ENCODE peak calls at places on chromosomes 4 and X, in seven cellular contexts. One of them, this sample, is unnamed.

GRCh38 chrX:2676794-2677675 is 14.1 kb upstream of the CD99 start:
- DNase-seq in heart right ventricle: no peak
- DNase-seq in CD4-positive, alpha-beta memory T cell: no peak
- DNase-seq in psoas muscle: no peak
- DNase-seq in aorta: no peak
- DNase-seq in uterus: no peak
- DNase-seq in PC-3: peak
- DNase-seq in this sample: no peak

GRCh38 chr4:37762294-37763163 is 64.0 kb upstream of the PGM2 start:
- DNase-seq in uterus: no peak
- DNase-seq in PC-3: peak
- DNase-seq in aorta: no peak
- DNase-seq in CD4-positive, alpha-beta memory T cell: no peak
- DNase-seq in heart right ventricle: no peak
- DNase-seq in psoas muscle: no peak
- DNase-seq in this sample: no peak

GRCh38 chr4:33411182-33411581 is 2691.0 kb downstream of the PCDH7 start:
- DNase-seq in PC-3: peak
- DNase-seq in aorta: no peak
- DNase-seq in CD4-positive, alpha-beta memory T cell: no peak
- DNase-seq in uterus: no peak
- DNase-seq in psoas muscle: no peak
- DNase-seq in heart right ventricle: no peak
- DNase-seq in this sample: no peak

GRCh38 chrX:46770817-46771163 is 11.9 kb upstream of the SLC9A7 start:
- DNase-seq in CD4-positive, alpha-beta memory T cell: no peak
- DNase-seq in psoas muscle: no peak
- DNase-seq in uterus: no peak
- DNase-seq in heart right ventricle: no peak
- DNase-seq in aorta: no peak
- DNase-seq in PC-3: peak
- DNase-seq in this sample: no peak

GRCh38 chr4:127930175-127930574 is 34.8 kb downstream of the MFSD8 start:
- DNase-seq in aorta: no peak
- DNase-seq in uterus: no peak
- DNase-seq in PC-3: no peak
- DNase-seq in psoas muscle: no peak
- DNase-seq in heart right ventricle: no peak
- DNase-seq in CD4-positive, alpha-beta memory T cell: no peak
- DNase-seq in this sample: no peak

GRCh38 chr4:173538148-173538902 is 8.3 kb upstream of the HAND2 start:
- DNase-seq in aorta: peak
- DNase-seq in PC-3: no peak
- DNase-seq in psoas muscle: no peak
- DNase-seq in heart right ventricle: peak
- DNase-seq in uterus: peak
- DNase-seq in CD4-positive, alpha-beta memory T cell: no peak
- DNase-seq in this sample: peak

GRCh38 chr4:111045992-111046391 is 423.1 kb upstream of the PITX2 start:
- DNase-seq in CD4-positive, alpha-beta memory T cell: no peak
- DNase-seq in uterus: no peak
- DNase-seq in psoas muscle: no peak
- DNase-seq in aorta: no peak
- DNase-seq in heart right ventricle: no peak
- DNase-seq in PC-3: no peak
- DNase-seq in this sample: no peak

GRCh38 chr4:120809518-120809917 is 113.0 kb downstream of the PRDM5 start:
- DNase-seq in PC-3: no peak
- DNase-seq in uterus: no peak
- DNase-seq in aorta: no peak
- DNase-seq in CD4-positive, alpha-beta memory T cell: no peak
- DNase-seq in heart right ventricle: no peak
- DNase-seq in psoas muscle: no peak
- DNase-seq in this sample: no peak

GRCh38 chr4:38319456-38320348 is 344.3 kb upstream of the KLF3 start:
- DNase-seq in aorta: peak
- DNase-seq in PC-3: peak
- DNase-seq in uterus: peak
- DNase-seq in CD4-positive, alpha-beta memory T cell: peak
- DNase-seq in heart right ventricle: peak
- DNase-seq in psoas muscle: peak
- DNase-seq in this sample: peak

GRCh38 chrX:149040873-149041535 is 464.1 kb downstream of the IDS start:
- DNase-seq in psoas muscle: no peak
- DNase-seq in CD4-positive, alpha-beta memory T cell: no peak
- DNase-seq in uterus: no peak
- DNase-seq in PC-3: peak
- DNase-seq in heart right ventricle: no peak
- DNase-seq in aorta: no peak
- DNase-seq in this sample: no peak

GRCh38 chrX:39678914-39679313 is 418.8 kb downstream of the BCOR start:
- DNase-seq in psoas muscle: no peak
- DNase-seq in heart right ventricle: no peak
- DNase-seq in CD4-positive, alpha-beta memory T cell: no peak
- DNase-seq in aorta: no peak
- DNase-seq in PC-3: no peak
- DNase-seq in uterus: no peak
- DNase-seq in this sample: no peak

GRCh38 chr4:13860126-13860525 is 232.6 kb upstream of the BOD1L1 start:
- DNase-seq in psoas muscle: no peak
- DNase-seq in aorta: no peak
- DNase-seq in CD4-positive, alpha-beta memory T cell: no peak
- DNase-seq in PC-3: peak
- DNase-seq in heart right ventricle: no peak
- DNase-seq in uterus: no peak
- DNase-seq in this sample: no peak

GRCh38 chr4:113733685-113734084 is 27.9 kb downstream of the CAMK2D start:
- DNase-seq in uterus: no peak
- DNase-seq in PC-3: no peak
- DNase-seq in CD4-positive, alpha-beta memory T cell: no peak
- DNase-seq in heart right ventricle: no peak
- DNase-seq in psoas muscle: no peak
- DNase-seq in aorta: no peak
- DNase-seq in this sample: no peak

GRCh38 chr4:185778307-185778706 is 33.7 kb downstream of the SORBS2 start:
- DNase-seq in heart right ventricle: no peak
- DNase-seq in PC-3: peak
- DNase-seq in uterus: no peak
- DNase-seq in CD4-positive, alpha-beta memory T cell: no peak
- DNase-seq in psoas muscle: no peak
- DNase-seq in aorta: no peak
- DNase-seq in this sample: no peak

GRCh38 chrX:31071725-31072124 is at the start of gene FTHL17:
- DNase-seq in psoas muscle: no peak
- DNase-seq in aorta: no peak
- DNase-seq in PC-3: no peak
- DNase-seq in heart right ventricle: no peak
- DNase-seq in uterus: no peak
- DNase-seq in CD4-positive, alpha-beta memory T cell: no peak
- DNase-seq in this sample: no peak

GRCh38 chr4:67877086-67877485 is 6.7 kb downstream of the TMPRSS11D start:
- DNase-seq in uterus: no peak
- DNase-seq in heart right ventricle: no peak
- DNase-seq in psoas muscle: no peak
- DNase-seq in CD4-positive, alpha-beta memory T cell: no peak
- DNase-seq in PC-3: no peak
- DNase-seq in aorta: no peak
- DNase-seq in this sample: no peak

DNA sequence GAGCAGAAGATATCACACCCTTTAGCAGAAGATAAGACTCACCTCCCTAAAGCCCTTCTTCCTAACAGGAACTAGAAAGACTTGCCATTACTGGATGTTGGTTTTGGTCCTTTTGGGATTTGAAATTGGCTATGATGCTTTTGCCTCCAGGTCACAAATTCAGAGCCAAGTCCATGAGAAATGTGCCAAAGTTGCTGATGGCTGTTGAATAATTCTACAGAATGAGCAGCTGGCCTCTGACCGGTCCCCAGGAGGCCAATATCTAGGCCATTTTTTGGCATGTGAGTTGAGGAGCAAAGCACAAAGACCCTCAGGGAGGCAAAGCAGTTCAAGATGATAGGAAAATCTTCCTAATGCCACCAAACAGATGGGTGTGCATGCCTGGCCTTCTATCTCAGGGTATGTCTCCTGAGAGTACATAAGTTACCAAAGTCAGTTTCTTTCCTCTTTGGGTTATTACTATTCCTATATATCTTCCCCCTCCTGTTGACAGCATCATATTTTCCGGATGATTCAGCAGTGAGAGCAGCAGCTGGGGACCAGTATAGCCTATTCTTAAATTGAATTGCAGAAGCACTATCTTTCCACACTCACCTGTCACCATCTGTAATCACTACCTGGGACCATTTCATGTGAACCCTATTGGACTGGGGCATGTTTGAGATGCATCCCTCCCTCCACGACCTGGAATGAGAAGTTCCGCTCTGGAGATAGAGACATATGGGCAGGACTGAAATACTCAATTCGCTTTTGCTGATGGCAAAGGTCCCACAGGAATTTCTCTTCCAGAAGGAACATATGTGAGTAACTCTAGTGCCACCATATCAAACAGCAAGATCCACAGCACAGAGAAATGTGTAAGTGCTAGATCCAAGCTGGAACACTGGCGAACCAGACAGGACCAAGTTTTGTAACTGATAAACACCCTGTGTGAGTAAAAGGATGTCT is 44.2 kb downstream of the SEL1L3 start:
- DNase-seq in uterus: no peak
- DNase-seq in aorta: no peak
- DNase-seq in psoas muscle: no peak
- DNase-seq in CD4-positive, alpha-beta memory T cell: no peak
- DNase-seq in PC-3: peak
- DNase-seq in heart right ventricle: no peak
- DNase-seq in this sample: no peak
- H3K27ac ChIP-seq in uterus: no peak
- H3K27ac ChIP-seq in aorta: no peak
- H3K27ac ChIP-seq in psoas muscle: no peak
- H3K27ac ChIP-seq in CD4-positive, alpha-beta memory T cell: no peak
- H3K27ac ChIP-seq in PC-3: peak
- H3K27ac ChIP-seq in heart right ventricle: no peak
- H3K27ac ChIP-seq in this sample: no peak

GRCh38 chr4:152010680-152011079 is 249.9 kb upstream of the GATB start:
- DNase-seq in psoas muscle: no peak
- DNase-seq in aorta: no peak
- DNase-seq in heart right ventricle: no peak
- DNase-seq in PC-3: peak
- DNase-seq in uterus: no peak
- DNase-seq in CD4-positive, alpha-beta memory T cell: peak
- DNase-seq in this sample: no peak

GRCh38 chr4:152011469-152011868 is 250.7 kb upstream of the GATB start:
- DNase-seq in PC-3: peak
- DNase-seq in CD4-positive, alpha-beta memory T cell: no peak
- DNase-seq in heart right ventricle: no peak
- DNase-seq in psoas muscle: no peak
- DNase-seq in uterus: no peak
- DNase-seq in aorta: no peak
- DNase-seq in this sample: no peak

GRCh38 chr4:152015597-152016324 is 255.0 kb upstream of the GATB start:
- DNase-seq in PC-3: no peak
- DNase-seq in CD4-positive, alpha-beta memory T cell: no peak
- DNase-seq in uterus: no peak
- DNase-seq in heart right ventricle: no peak
- DNase-seq in aorta: no peak
- DNase-seq in psoas muscle: no peak
- DNase-seq in this sample: no peak

GRCh38 chr4:152016325-152016665 is 255.5 kb upstream of the GATB start:
- DNase-seq in uterus: no peak
- DNase-seq in PC-3: no peak
- DNase-seq in heart right ventricle: no peak
- DNase-seq in psoas muscle: no peak
- DNase-seq in CD4-positive, alpha-beta memory T cell: no peak
- DNase-seq in aorta: no peak
- DNase-seq in this sample: no peak

DNA sequence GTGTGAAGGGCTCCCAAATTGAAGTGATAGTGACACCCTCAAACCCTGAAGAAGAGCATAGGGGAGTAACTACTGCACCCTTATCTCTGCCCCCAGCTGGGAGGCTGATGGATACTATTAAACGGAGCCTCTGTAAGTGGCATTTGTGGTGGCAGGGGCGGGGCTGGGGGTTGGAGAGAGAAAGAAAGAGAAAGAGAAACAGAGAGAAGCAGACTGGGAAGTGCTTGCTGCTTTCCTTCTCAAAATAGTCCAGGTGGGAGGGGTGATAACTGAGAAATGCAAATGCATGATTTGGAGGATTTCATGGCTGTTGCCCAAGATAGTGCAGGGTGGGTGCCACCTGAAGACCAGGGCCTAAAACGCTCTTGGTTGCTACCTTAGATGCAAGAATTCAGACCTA is 253.5 kb upstream of the GATB start:
- DNase-seq in psoas muscle: no peak
- DNase-seq in uterus: no peak
- DNase-seq in CD4-positive, alpha-beta memory T cell: peak
- DNase-seq in PC-3: no peak
- DNase-seq in heart right ventricle: no peak
- DNase-seq in aorta: no peak
- DNase-seq in this sample: no peak
- H3K27ac ChIP-seq in psoas muscle: no peak
- H3K27ac ChIP-seq in uterus: no peak
- H3K27ac ChIP-seq in CD4-positive, alpha-beta memory T cell: no peak
- H3K27ac ChIP-seq in PC-3: no peak
- H3K27ac ChIP-seq in heart right ventricle: no peak
- H3K27ac ChIP-seq in aorta: no peak
- H3K27ac ChIP-seq in this sample: no peak

DNA sequence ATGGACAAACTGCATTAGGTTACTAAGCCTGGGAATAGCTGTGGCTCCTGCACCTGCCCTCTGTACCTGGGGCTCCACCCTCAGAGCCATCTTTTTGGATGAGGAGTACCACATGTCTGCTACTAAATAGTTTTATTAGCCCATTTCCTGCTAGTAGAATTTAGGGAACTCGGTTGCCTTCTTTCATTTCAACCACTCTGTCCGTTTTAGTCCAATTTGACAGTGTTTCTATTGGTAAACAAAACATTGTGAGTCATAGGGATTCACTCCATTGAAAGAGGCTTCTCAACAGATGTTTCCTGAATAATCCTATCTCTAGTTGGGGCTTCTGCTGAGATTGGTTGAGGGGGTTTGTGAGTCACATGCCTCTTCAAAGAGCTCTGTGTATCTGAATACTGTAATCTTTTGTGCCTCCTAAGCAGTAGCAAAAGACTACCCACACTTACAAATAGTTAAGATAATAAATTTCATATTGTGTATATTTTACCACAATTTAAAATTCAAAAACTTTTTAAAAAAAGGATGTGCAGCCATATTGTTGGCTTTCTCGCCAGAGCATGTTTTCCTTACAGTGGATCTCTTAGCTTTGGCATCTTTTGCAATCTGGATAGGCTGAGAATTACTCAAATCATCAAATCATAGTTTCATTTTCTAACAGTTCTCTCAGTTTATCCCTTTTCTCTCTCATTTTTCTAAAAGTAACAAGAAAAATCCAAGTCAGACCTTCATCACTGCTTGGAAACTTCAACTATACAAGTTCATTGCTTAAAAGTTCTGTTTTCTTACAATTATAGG is 9.9 kb downstream of the FAM200B start:
- DNase-seq in PC-3: peak
- DNase-seq in heart right ventricle: no peak
- DNase-seq in uterus: no peak
- DNase-seq in aorta: no peak
- DNase-seq in CD4-positive, alpha-beta memory T cell: no peak
- DNase-seq in psoas muscle: no peak
- DNase-seq in this sample: no peak
- H3K27ac ChIP-seq in PC-3: peak
- H3K27ac ChIP-seq in heart right ventricle: peak
- H3K27ac ChIP-seq in uterus: peak
- H3K27ac ChIP-seq in aorta: no peak
- H3K27ac ChIP-seq in CD4-positive, alpha-beta memory T cell: no peak
- H3K27ac ChIP-seq in psoas muscle: no peak
- H3K27ac ChIP-seq in this sample: peak

GRCh38 chr4:1900087-1900433 is 28.9 kb downstream of the NSD2 start:
- DNase-seq in CD4-positive, alpha-beta memory T cell: no peak
- DNase-seq in aorta: no peak
- DNase-seq in heart right ventricle: no peak
- DNase-seq in uterus: no peak
- DNase-seq in PC-3: no peak
- DNase-seq in psoas muscle: no peak
- DNase-seq in this sample: peak
- H3K27ac ChIP-seq in CD4-positive, alpha-beta memory T cell: no peak
- H3K27ac ChIP-seq in aorta: no peak
- H3K27ac ChIP-seq in heart right ventricle: no peak
- H3K27ac ChIP-seq in uterus: no peak
- H3K27ac ChIP-seq in PC-3: no peak
- H3K27ac ChIP-seq in psoas muscle: no peak
- H3K27ac ChIP-seq in this sample: no peak

This sample was measured in upper lobe of right lung.